ENCODE peak calls at places on chromosomes 1 and 21, in eight cellular contexts. J is A549, O is neural progenitor cell, B is neural crest cell, L is RWPE1, E is sigmoid colon, Y is SK-N-SH, F is psoas muscle. R is an unnamed sample.
A peak's percentile ranks its signal among the peaks of the same experiment; 100 is the strongest.

GRCh38 chr1:201142854-201143725 is 11.2 kb downstream of the TMEM9 start:
- DNase-seq in J (no peak), O (no peak), B (no peak), L (no peak), E (no peak), Y (no peak), F (no peak), R (no peak)

GRCh38 chr1:53685272-53686051 is 53.5 kb downstream of the GLIS1 start:
- DNase-seq in J (no peak), O (peak; percentile 54), B (no peak), L (no peak), E (no peak), Y (peak; percentile 85), F (no peak), R (no peak)

GRCh38 chr1:177384461-177384860 is 213.7 kb downstream of the BRINP2 start:
- DNase-seq in J (no peak), O (no peak), B (no peak), L (no peak), E (no peak), Y (no peak), F (no peak), R (no peak)

GRCh38 chr21:46205121-46205520 is 20.9 kb upstream of the SPATC1L start:
- DNase-seq in J (no peak), O (no peak), B (no peak), L (no peak), E (peak; percentile 42), Y (peak; percentile 6), F (peak; percentile 6), R (no peak)

GRCh38 chr1:237394263-237394662 is 352.3 kb downstream of the RYR2 start:
- DNase-seq in J (no peak), O (no peak), B (no peak), L (peak; percentile 2), E (no peak), Y (no peak), F (no peak), R (no peak)

GRCh38 chr1:197876894-197877293 is 25.5 kb upstream of the C1orf53 start:
- DNase-seq in J (no peak), O (no peak), B (no peak), L (no peak), E (no peak), Y (no peak), F (no peak), R (no peak)

GRCh38 chr1:78092686-78093085 is 46.9 kb downstream of the GIPC2 start:
- DNase-seq in J (peak; percentile 23), O (no peak), B (no peak), L (peak; percentile 84), E (no peak), Y (no peak), F (no peak), R (no peak)

GRCh38 chr1:228867093-228867950 is 132.0 kb downstream of the RHOU start:
- DNase-seq in J (no peak), O (no peak), B (no peak), L (no peak), E (no peak), Y (peak; percentile 80), F (no peak), R (no peak)

GRCh38 chr1:29830383-29830782 is 594.1 kb downstream of the PTPRU start:
- DNase-seq in J (no peak), O (no peak), B (no peak), L (no peak), E (no peak), Y (no peak), F (no peak), R (no peak)

GRCh38 chr1:233598891-233599541 is 14.9 kb upstream of the KCNK1 start:
- DNase-seq in J (no peak), O (no peak), B (no peak), L (no peak), E (no peak), Y (peak; percentile 21), F (no peak), R (no peak)

GRCh38 chr1:53375440-53375839 is 47.6 kb upstream of the LRP8 start:
- DNase-seq in J (no peak), O (no peak), B (no peak), L (no peak), E (no peak), Y (no peak), F (no peak), R (no peak)

GRCh38 chr1:6911974-6912373 is 126.7 kb downstream of the CAMTA1 start:
- DNase-seq in J (no peak), O (no peak), B (no peak), L (no peak), E (no peak), Y (no peak), F (no peak), R (no peak)

GRCh38 chr1:237411621-237412020 is 369.6 kb downstream of the RYR2 start:
- DNase-seq in J (no peak), O (no peak), B (no peak), L (no peak), E (no peak), Y (no peak), F (no peak), R (no peak)

GRCh38 chr1:116503535-116504307 is 67.1 kb downstream of the CD58 start:
- DNase-seq in J (no peak), O (no peak), B (no peak), L (no peak), E (no peak), Y (no peak), F (no peak), R (no peak)

GRCh38 chr1:28601696-28602095 is 9.6 kb downstream of the RAB42 start:
- DNase-seq in J (no peak), O (no peak), B (no peak), L (peak; percentile 67), E (no peak), Y (no peak), F (no peak), R (peak; percentile 67)

GRCh38 chr1:62111084-62111483 is 83.6 kb upstream of the L1TD1 start:
- DNase-seq in J (no peak), O (no peak), B (no peak), L (no peak), E (no peak), Y (no peak), F (no peak), R (no peak)
- TF ChIP-seq CTCF in J (peak; percentile 9), O (peak; percentile 20), B (no peak), L (no peak), E (no peak), Y (peak; percentile 24), F (no peak), R (no peak)

GRCh38 chr1:155062151-155062686 is 1.3 kb upstream of the EFNA4 start:
- DNase-seq in J (no peak), O (peak; percentile 85), B (no peak), L (no peak), E (no peak), Y (peak; percentile 59), F (no peak), R (no peak)
- TF ChIP-seq CTCF in J (no peak), O (peak; percentile 27), B (no peak), L (no peak), E (no peak), Y (no peak), F (no peak), R (no peak)

GRCh38 chr1:44613932-44614331 is 60.3 kb downstream of the TMEM53 start:
- DNase-seq in J (no peak), O (peak; percentile 47), B (no peak), L (no peak), E (no peak), Y (no peak), F (no peak), R (no peak)

GRCh38 chr1:44610527-44611148 is 63.6 kb downstream of the TMEM53 start:
- DNase-seq in J (no peak), O (peak; percentile 34), B (no peak), L (no peak), E (no peak), Y (no peak), F (no peak), R (no peak)

GRCh38 chr1:44611419-44611818 is 62.9 kb downstream of the TMEM53 start:
- DNase-seq in J (no peak), O (no peak), B (no peak), L (no peak), E (no peak), Y (no peak), F (no peak), R (no peak)

GRCh38 chr1:44609768-44610526 is 64.3 kb downstream of the TMEM53 start:
- DNase-seq in J (no peak), O (no peak), B (no peak), L (no peak), E (no peak), Y (no peak), F (no peak), R (no peak)

DNA sequence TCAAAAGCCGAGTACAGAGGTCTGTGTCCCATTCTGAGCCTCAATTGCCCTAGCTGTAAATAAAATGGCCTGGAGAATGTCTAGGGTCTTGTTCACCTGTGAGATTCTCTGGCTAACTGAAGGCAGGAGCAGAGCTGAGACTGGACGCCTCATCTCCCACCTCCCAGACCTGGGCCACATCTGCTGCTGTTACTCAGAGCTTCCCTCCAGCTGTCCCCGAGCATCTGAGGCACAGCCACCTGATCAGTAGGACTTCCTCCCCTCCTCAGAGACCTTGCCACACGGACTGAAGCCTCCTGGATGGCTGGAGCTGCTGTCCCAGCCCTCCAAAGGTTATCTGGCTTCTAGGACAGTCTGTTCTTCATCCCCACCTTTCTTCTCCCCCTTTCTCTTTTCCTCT is 62.4 kb downstream of the TMEM53 start:
- DNase-seq in J (no peak), O (no peak), B (no peak), L (no peak), E (no peak), Y (no peak), F (no peak), R (no peak)
- TF ChIP-seq CTCF in J (no peak), O (no peak), B (no peak), L (no peak), E (no peak), Y (no peak), F (no peak), R (no peak)

DNA sequence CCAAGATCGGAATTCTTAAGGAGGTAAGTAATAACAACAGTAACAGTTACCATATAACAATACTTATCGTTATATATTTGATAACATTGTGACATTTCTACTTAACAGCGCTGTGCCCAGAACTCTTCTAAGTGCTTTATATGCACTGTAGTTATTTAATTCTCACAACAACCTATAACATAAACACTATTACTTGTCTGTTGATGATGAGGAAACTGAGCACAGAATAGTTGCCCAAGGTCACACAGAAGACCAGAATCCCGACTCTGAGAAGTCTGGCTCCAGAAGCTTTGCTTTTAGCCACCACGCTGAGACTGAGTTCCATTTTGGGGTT is 2.4 kb upstream of the ANXA9 start:
- DNase-seq in J (no peak), O (no peak), B (no peak), L (no peak), E (no peak), Y (no peak), F (no peak), R (no peak)
- TF ChIP-seq CTCF in J (no peak), O (no peak), B (peak; percentile 3), L (peak; percentile 34), E (no peak), Y (no peak), F (no peak), R (no peak)

GRCh38 chr1:9615316-9616063 is 26.8 kb downstream of the TMEM201 start:
- DNase-seq in J (peak; percentile 47), O (peak; percentile 70), B (peak; percentile 35), L (peak; percentile 53), E (no peak), Y (peak; percentile 69), F (no peak), R (no peak)
- TF ChIP-seq CTCF in J (peak; percentile 53), O (peak; percentile 79), B (peak; percentile 60), L (peak; percentile 67), E (no peak), Y (peak; percentile 55), F (peak; percentile 46), R (peak; percentile 89)

R was measured in BJ.